ENCODE peak calls at places on chromosome 13, in four cellular contexts. T is SK-N-SH, H is HepG2, L is K562. C is an unnamed sample.

GRCh38 chr13:66895780-66896179 is 334.4 kb downstream of the PCDH9 start:
- DNase-seq in T (peak; percentile 15), H (no peak), L (no peak), C (no peak)

GRCh38 chr13:96141032-96141431 is 51.1 kb downstream of the HS6ST3 start:
- DNase-seq in T (no peak), L (no peak), H (peak; percentile 20), C (no peak)

GRCh38 chr13:23579886-23580706 is 9.9 kb downstream of the TNFRSF19 start:
- DNase-seq in H (no peak), T (no peak), L (no peak), C (no peak)

GRCh38 chr13:33015791-33016323 is 366 bp upstream of the KL start:
- DNase-seq in L (no peak), T (no peak), H (no peak), C (peak; percentile 45)

GRCh38 chr13:44128522-44128921 is 245.1 kb upstream of the SERP2 start:
- DNase-seq in L (no peak), H (no peak), T (no peak), C (no peak)

GRCh38 chr13:33945477-33945876 is 127.5 kb downstream of the RFC3 start:
- DNase-seq in L (no peak), H (no peak), T (peak; percentile 32), C (no peak)

GRCh38 chr13:24502567-24503375 is 9.8 kb downstream of the PARP4 start:
- DNase-seq in T (no peak), H (peak; percentile 48), L (no peak), C (no peak)

GRCh38 chr13:75421987-75422386 is 60.0 kb downstream of the TBC1D4 start:
- DNase-seq in L (no peak), H (no peak), T (no peak), C (no peak)

GRCh38 chr13:67402546-67402945 is 172.4 kb upstream of the PCDH9 start:
- DNase-seq in L (no peak), H (no peak), T (no peak), C (no peak)

GRCh38 chr13:74771964-74772363 is 637.8 kb upstream of the KLF12 start:
- DNase-seq in H (no peak), T (no peak), L (no peak), C (no peak)

GRCh38 chr13:97306106-97306505 is 84.0 kb downstream of the MBNL2 start:
- DNase-seq in T (no peak), H (no peak), L (no peak), C (no peak)

GRCh38 chr13:33610471-33611015 is 207.4 kb upstream of the RFC3 start:
- DNase-seq in H (peak; percentile 95), T (no peak), L (no peak), C (peak; percentile 44)

GRCh38 chr13:19153782-19154450 is 27.7 kb downstream of the TUBA3C start:
- DNase-seq in T (peak; percentile 50), H (peak; percentile 7), L (peak; percentile 56), C (no peak)

GRCh38 chr13:46486270-46486669 is 66.7 kb upstream of the LRCH1 start:
- DNase-seq in H (no peak), T (no peak), L (no peak), C (no peak)

GRCh38 chr13:38713046-38713445 is 26.2 kb downstream of the FREM2 start:
- DNase-seq in T (no peak), H (no peak), L (no peak), C (no peak)

GRCh38 chr13:98961204-98962105 is 16.4 kb downstream of the DOCK9 start:
- DNase-seq in H (no peak), L (no peak), T (no peak), C (no peak)

GRCh38 chr13:112346173-112346898 is 29.8 kb upstream of the SPACA7 start:
- DNase-seq in L (no peak), H (no peak), T (no peak), C (peak; percentile 58)

GRCh38 chr13:26227396-26227971 is 5.4 kb upstream of the RNF6 start:
- DNase-seq in H (no peak), T (no peak), L (no peak), C (no peak)

GRCh38 chr13:95509521-95510315 is 42.8 kb upstream of the CLDN10 start:
- DNase-seq in L (no peak), H (no peak), T (no peak), C (no peak)

GRCh38 chr13:106490887-106491321 is 44.6 kb downstream of the EFNB2 start:
- DNase-seq in H (no peak), T (no peak), L (no peak), C (no peak)

GRCh38 chr13:75181906-75182305 is 300.1 kb downstream of the TBC1D4 start:
- DNase-seq in L (no peak), T (no peak), H (no peak), C (no peak)

GRCh38 chr13:28401303-28402056 is 93.4 kb downstream of the FLT1 start:
- DNase-seq in T (no peak), L (no peak), H (no peak), C (no peak)

GRCh38 chr13:37886879-37887278 is 17.3 kb upstream of the TRPC4 start:
- DNase-seq in T (no peak), L (no peak), H (no peak), C (no peak)

GRCh38 chr13:28854657-28855056 is 34.5 kb downstream of the MTUS2 start:
- DNase-seq in T (no peak), H (no peak), L (peak; percentile 5), C (peak; percentile 20)

GRCh38 chr13:110044521-110045200 is 258.3 kb upstream of the IRS2 start:
- DNase-seq in H (no peak), L (no peak), T (peak; percentile 18), C (no peak)
- TF ChIP-seq FOXJ3 in H (no peak), L (no peak), T (no peak), C (no peak)

DNA sequence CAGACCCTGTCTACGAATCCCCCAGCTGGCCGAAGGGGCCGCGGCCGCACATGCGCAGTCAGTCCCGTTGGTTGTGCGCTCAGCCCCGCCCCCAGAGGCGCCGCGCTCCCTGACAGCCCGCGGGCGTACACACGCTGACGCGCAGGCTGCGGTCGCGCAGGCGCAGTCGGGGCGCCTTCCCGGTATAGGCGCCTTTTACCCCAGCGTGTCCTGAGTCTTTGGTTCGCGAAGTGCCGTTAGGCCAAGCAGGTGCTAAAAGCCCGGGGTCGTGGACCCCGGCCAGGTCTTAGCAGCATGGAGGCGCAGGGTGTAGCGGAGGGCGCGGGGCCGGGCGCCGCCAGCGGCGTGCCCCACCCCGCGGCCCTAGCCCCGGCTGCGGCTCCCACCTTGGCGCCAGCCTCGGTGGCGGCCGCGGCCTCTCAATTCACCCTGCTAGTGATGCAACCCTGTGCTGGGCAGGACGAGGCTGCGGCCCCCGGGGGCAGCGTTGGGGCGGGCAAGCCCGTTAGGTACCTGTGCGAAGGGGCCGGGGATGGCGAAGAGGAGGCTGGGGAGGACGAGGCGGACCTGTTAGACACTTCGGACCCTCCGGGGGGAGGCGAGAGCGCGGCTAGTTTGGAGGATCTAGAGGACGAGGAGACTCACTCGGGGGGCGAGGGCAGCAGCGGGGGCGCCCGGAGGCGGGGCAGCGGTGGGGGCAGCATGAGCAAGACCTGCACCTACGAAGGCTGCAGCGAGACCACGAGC is at the start of gene RFXAP:
- DNase-seq in T (peak; percentile 97), L (peak; percentile 93), H (peak; percentile 74), C (peak; percentile 95)
- TF ChIP-seq FOXJ3 in T (no peak), L (no peak), H (no peak), C (no peak)

DNA sequence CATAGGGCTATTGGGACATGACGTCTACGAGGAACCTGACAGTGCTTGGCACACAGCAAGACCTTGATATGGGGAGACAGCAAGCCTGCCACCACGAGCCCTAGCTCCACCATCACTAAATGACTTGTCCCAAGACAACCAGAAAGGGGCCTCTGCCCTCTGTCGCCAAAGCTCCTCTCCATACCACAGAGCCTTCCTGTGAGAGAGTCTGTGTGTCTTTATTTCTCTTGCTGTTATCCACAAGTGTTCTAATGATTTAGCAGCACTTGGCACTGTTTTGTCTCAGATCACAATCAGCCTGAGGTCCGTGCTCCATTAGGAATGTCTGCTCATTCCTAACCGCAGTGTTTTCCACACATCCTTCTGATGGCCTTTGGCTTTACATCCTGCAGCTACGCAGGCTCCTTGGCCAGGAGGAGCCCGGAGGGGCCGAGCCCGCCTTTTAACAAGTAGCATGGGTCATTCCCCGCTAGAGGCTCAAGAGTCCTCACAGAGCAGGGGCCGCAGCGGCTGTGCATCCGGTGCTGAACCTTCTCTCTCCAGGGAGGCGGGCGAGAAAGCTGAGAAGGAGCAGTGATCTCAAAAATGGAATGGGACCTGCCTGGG is 61.0 kb upstream of the HMGB1 start:
- DNase-seq in T (peak; percentile 14), H (peak; percentile 4), L (no peak), C (peak; percentile 16)
- TF ChIP-seq FOXJ3 in T (no peak), H (no peak), L (no peak), C (no peak)

GRCh38 chr13:41827507-41828213 is 133.2 kb downstream of the VWA8 start:
- DNase-seq in H (no peak), L (no peak), T (no peak), C (no peak)
- TF ChIP-seq FOXJ3 in H (no peak), L (no peak), T (no peak), C (no peak)

DNA sequence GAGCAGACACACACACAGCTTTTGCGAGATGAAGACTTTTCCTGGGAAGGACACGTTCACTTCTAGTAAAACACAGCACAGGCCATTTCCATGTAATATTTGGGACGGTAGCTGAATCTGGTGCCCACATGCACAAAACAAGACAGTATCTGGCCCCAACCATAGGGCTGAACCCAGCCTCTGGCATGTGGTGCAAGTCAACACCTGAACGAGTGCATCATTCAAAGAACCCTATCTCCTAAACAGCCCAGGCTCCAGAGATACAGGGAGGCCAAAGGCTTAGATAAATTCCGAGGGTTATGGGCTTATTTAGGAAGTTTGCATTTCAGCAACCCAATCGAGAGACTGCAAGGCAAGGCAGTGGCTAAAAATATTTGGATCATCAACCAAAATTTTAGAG is 2.7 kb upstream of the TFDP1 start:
- DNase-seq in L (no peak), T (no peak), H (no peak), C (no peak)
- TF ChIP-seq FOXJ3 in L (no peak), T (no peak), H (no peak), C (no peak)

GRCh38 chr13:57631607-57632275 is at the start of gene PCDH17:
- DNase-seq in L (no peak), T (peak; percentile 62), H (no peak), C (peak; percentile 54)
- TF ChIP-seq FOXJ3 in L (no peak), T (no peak), H (no peak), C (no peak)

GRCh38 chr13:52744842-52745241 is 5.2 kb upstream of the CNMD start:
- DNase-seq in H (no peak), T (no peak), L (no peak), C (no peak)
- TF ChIP-seq FOXJ3 in H (no peak), T (no peak), L (no peak), C (no peak)

DNA sequence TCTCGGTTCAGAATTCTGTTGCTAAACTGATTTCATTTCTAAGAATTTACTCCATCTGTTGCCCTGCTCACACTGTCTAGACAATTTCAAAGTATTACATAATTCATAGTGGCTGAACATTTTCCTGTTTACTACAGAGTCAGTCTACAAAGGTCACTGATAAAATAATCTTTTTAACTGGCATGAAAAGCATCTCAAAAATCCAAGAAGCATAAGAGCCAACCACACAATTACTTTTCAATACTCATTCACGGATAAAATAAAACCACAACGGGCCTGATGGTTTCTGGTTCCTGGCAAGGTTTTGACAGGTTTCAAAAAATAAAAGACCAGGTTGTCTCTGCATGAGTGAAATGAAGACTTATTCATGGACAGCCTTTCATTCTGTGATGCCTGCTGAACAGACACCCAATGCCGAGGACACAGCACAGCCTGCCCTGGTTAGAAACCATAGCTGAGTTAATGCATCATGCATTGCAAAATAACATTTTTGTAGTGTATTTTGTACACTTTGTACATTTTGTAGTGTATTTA is 88.6 kb upstream of the IRS2 start:
- DNase-seq in H (no peak), L (no peak), T (no peak), C (no peak)
- TF ChIP-seq FOXJ3 in H (no peak), L (no peak), T (no peak), C (no peak)

GRCh38 chr13:42548731-42549554 is 25.0 kb upstream of the TNFSF11 start:
- DNase-seq in H (no peak), T (no peak), L (no peak), C (no peak)
- TF ChIP-seq FOXJ3 in H (no peak), T (no peak), L (no peak), C (no peak)